ENCODE peak calls at places on chromosomes 16 and 17, in seven cellular contexts. One of them, this sample, is unnamed.

GRCh38 chr17:60586288-60586974 is 13.6 kb upstream of the PPM1D start:
- DNase-seq in stimulated activated CD8-positive, alpha-beta memory T cell treated with anti-CD3 and anti-CD28 coated beads, Interleukin-4, amount 100 ng/mL, for 4 hours: no peak
- DNase-seq in breast epithelium: no peak
- DNase-seq in activated T-helper 2 cell treated with anti-CD3 and anti-CD28 coated beads, Interferon-gamma antibody, Interleukin-2, Interleukin-4, amounts not matched to agents 10 μg/mL and 5 μg/mL and 100 μg/mL, durations not matched to agents 14 hours and 24 hours and 36 hours: no peak
- DNase-seq in activated naive CD8-positive, alpha-beta T cell treated with anti-CD3 and anti-CD28 coated beads, Interleukin-2, amount 50 U/mL, for 24 hours: no peak
- DNase-seq in C1 segment of cervical spinal cord: no peak
- DNase-seq in NCI-H82: peak; percentile 45
- DNase-seq in this sample: no peak

GRCh38 chr17:81364278-81365147 is 30.7 kb upstream of the BAHCC1 start:
- DNase-seq in stimulated activated CD8-positive, alpha-beta memory T cell treated with anti-CD3 and anti-CD28 coated beads, Interleukin-4, amount 100 ng/mL, for 4 hours: no peak
- DNase-seq in breast epithelium: no peak
- DNase-seq in activated T-helper 2 cell treated with anti-CD3 and anti-CD28 coated beads, Interferon-gamma antibody, Interleukin-2, Interleukin-4, amounts not matched to agents 10 μg/mL and 5 μg/mL and 100 μg/mL, durations not matched to agents 14 hours and 24 hours and 36 hours: no peak
- DNase-seq in activated naive CD8-positive, alpha-beta T cell treated with anti-CD3 and anti-CD28 coated beads, Interleukin-2, amount 50 U/mL, for 24 hours: no peak
- DNase-seq in C1 segment of cervical spinal cord: no peak
- DNase-seq in NCI-H82: no peak
- DNase-seq in this sample: no peak

GRCh38 chr17:81097134-81097942 is 62.4 kb downstream of the BAIAP2 start:
- DNase-seq in stimulated activated CD8-positive, alpha-beta memory T cell treated with anti-CD3 and anti-CD28 coated beads, Interleukin-4, amount 100 ng/mL, for 4 hours: peak; percentile 61
- DNase-seq in breast epithelium: peak; percentile 57
- DNase-seq in activated T-helper 2 cell treated with anti-CD3 and anti-CD28 coated beads, Interferon-gamma antibody, Interleukin-2, Interleukin-4, amounts not matched to agents 10 μg/mL and 5 μg/mL and 100 μg/mL, durations not matched to agents 14 hours and 24 hours and 36 hours: no peak
- DNase-seq in activated naive CD8-positive, alpha-beta T cell treated with anti-CD3 and anti-CD28 coated beads, Interleukin-2, amount 50 U/mL, for 24 hours: peak; percentile 62
- DNase-seq in C1 segment of cervical spinal cord: peak; percentile 42
- DNase-seq in NCI-H82: peak; percentile 78
- DNase-seq in this sample: peak; percentile 85

GRCh38 chr16:67594956-67595355 is 32.6 kb downstream of the CTCF start:
- DNase-seq in stimulated activated CD8-positive, alpha-beta memory T cell treated with anti-CD3 and anti-CD28 coated beads, Interleukin-4, amount 100 ng/mL, for 4 hours: no peak
- DNase-seq in breast epithelium: peak; percentile 40
- DNase-seq in activated T-helper 2 cell treated with anti-CD3 and anti-CD28 coated beads, Interferon-gamma antibody, Interleukin-2, Interleukin-4, amounts not matched to agents 10 μg/mL and 5 μg/mL and 100 μg/mL, durations not matched to agents 14 hours and 24 hours and 36 hours: no peak
- DNase-seq in activated naive CD8-positive, alpha-beta T cell treated with anti-CD3 and anti-CD28 coated beads, Interleukin-2, amount 50 U/mL, for 24 hours: no peak
- DNase-seq in C1 segment of cervical spinal cord: no peak
- DNase-seq in NCI-H82: no peak
- DNase-seq in this sample: no peak

GRCh38 chr17:62967111-62967449 is 1.0 kb downstream of the TANC2 start:
- DNase-seq in stimulated activated CD8-positive, alpha-beta memory T cell treated with anti-CD3 and anti-CD28 coated beads, Interleukin-4, amount 100 ng/mL, for 4 hours: no peak
- DNase-seq in breast epithelium: no peak
- DNase-seq in activated T-helper 2 cell treated with anti-CD3 and anti-CD28 coated beads, Interferon-gamma antibody, Interleukin-2, Interleukin-4, amounts not matched to agents 10 μg/mL and 5 μg/mL and 100 μg/mL, durations not matched to agents 14 hours and 24 hours and 36 hours: no peak
- DNase-seq in activated naive CD8-positive, alpha-beta T cell treated with anti-CD3 and anti-CD28 coated beads, Interleukin-2, amount 50 U/mL, for 24 hours: no peak
- DNase-seq in C1 segment of cervical spinal cord: no peak
- DNase-seq in NCI-H82: no peak
- DNase-seq in this sample: no peak

GRCh38 chr16:89697616-89698331 is 3.7 kb downstream of the SPATA2L start:
- DNase-seq in stimulated activated CD8-positive, alpha-beta memory T cell treated with anti-CD3 and anti-CD28 coated beads, Interleukin-4, amount 100 ng/mL, for 4 hours: no peak
- DNase-seq in breast epithelium: no peak
- DNase-seq in activated T-helper 2 cell treated with anti-CD3 and anti-CD28 coated beads, Interferon-gamma antibody, Interleukin-2, Interleukin-4, amounts not matched to agents 10 μg/mL and 5 μg/mL and 100 μg/mL, durations not matched to agents 14 hours and 24 hours and 36 hours: no peak
- DNase-seq in activated naive CD8-positive, alpha-beta T cell treated with anti-CD3 and anti-CD28 coated beads, Interleukin-2, amount 50 U/mL, for 24 hours: no peak
- DNase-seq in C1 segment of cervical spinal cord: no peak
- DNase-seq in NCI-H82: no peak
- DNase-seq in this sample: no peak

GRCh38 chr16:57773019-57773418 is 29.3 kb downstream of the KIFC3 start:
- DNase-seq in stimulated activated CD8-positive, alpha-beta memory T cell treated with anti-CD3 and anti-CD28 coated beads, Interleukin-4, amount 100 ng/mL, for 4 hours: no peak
- DNase-seq in breast epithelium: no peak
- DNase-seq in activated T-helper 2 cell treated with anti-CD3 and anti-CD28 coated beads, Interferon-gamma antibody, Interleukin-2, Interleukin-4, amounts not matched to agents 10 μg/mL and 5 μg/mL and 100 μg/mL, durations not matched to agents 14 hours and 24 hours and 36 hours: no peak
- DNase-seq in activated naive CD8-positive, alpha-beta T cell treated with anti-CD3 and anti-CD28 coated beads, Interleukin-2, amount 50 U/mL, for 24 hours: no peak
- DNase-seq in C1 segment of cervical spinal cord: no peak
- DNase-seq in NCI-H82: no peak
- DNase-seq in this sample: no peak

GRCh38 chr17:7687908-7688807 is at the start of gene WRAP53:
- DNase-seq in stimulated activated CD8-positive, alpha-beta memory T cell treated with anti-CD3 and anti-CD28 coated beads, Interleukin-4, amount 100 ng/mL, for 4 hours: peak; percentile 94
- DNase-seq in breast epithelium: peak; percentile 99
- DNase-seq in activated T-helper 2 cell treated with anti-CD3 and anti-CD28 coated beads, Interferon-gamma antibody, Interleukin-2, Interleukin-4, amounts not matched to agents 10 μg/mL and 5 μg/mL and 100 μg/mL, durations not matched to agents 14 hours and 24 hours and 36 hours: peak; percentile 93
- DNase-seq in activated naive CD8-positive, alpha-beta T cell treated with anti-CD3 and anti-CD28 coated beads, Interleukin-2, amount 50 U/mL, for 24 hours: peak; percentile 96
- DNase-seq in C1 segment of cervical spinal cord: peak; percentile 95
- DNase-seq in NCI-H82: peak; percentile 100
- DNase-seq in this sample: peak; percentile 99

GRCh38 chr17:57213180-57213825 is 43.0 kb upstream of the MSI2 start:
- DNase-seq in stimulated activated CD8-positive, alpha-beta memory T cell treated with anti-CD3 and anti-CD28 coated beads, Interleukin-4, amount 100 ng/mL, for 4 hours: no peak
- DNase-seq in breast epithelium: no peak
- DNase-seq in activated T-helper 2 cell treated with anti-CD3 and anti-CD28 coated beads, Interferon-gamma antibody, Interleukin-2, Interleukin-4, amounts not matched to agents 10 μg/mL and 5 μg/mL and 100 μg/mL, durations not matched to agents 14 hours and 24 hours and 36 hours: no peak
- DNase-seq in activated naive CD8-positive, alpha-beta T cell treated with anti-CD3 and anti-CD28 coated beads, Interleukin-2, amount 50 U/mL, for 24 hours: no peak
- DNase-seq in C1 segment of cervical spinal cord: no peak
- DNase-seq in NCI-H82: no peak
- DNase-seq in this sample: no peak

GRCh38 chr17:18181358-18181757 is 2.3 kb upstream of the ALKBH5 start:
- DNase-seq in stimulated activated CD8-positive, alpha-beta memory T cell treated with anti-CD3 and anti-CD28 coated beads, Interleukin-4, amount 100 ng/mL, for 4 hours: no peak
- DNase-seq in breast epithelium: no peak
- DNase-seq in activated T-helper 2 cell treated with anti-CD3 and anti-CD28 coated beads, Interferon-gamma antibody, Interleukin-2, Interleukin-4, amounts not matched to agents 10 μg/mL and 5 μg/mL and 100 μg/mL, durations not matched to agents 14 hours and 24 hours and 36 hours: no peak
- DNase-seq in activated naive CD8-positive, alpha-beta T cell treated with anti-CD3 and anti-CD28 coated beads, Interleukin-2, amount 50 U/mL, for 24 hours: peak; percentile 58
- DNase-seq in C1 segment of cervical spinal cord: no peak
- DNase-seq in NCI-H82: no peak
- DNase-seq in this sample: no peak

GRCh38 chr17:41864498-41864836 is 756 bp downstream of the KLHL11 start:
- DNase-seq in stimulated activated CD8-positive, alpha-beta memory T cell treated with anti-CD3 and anti-CD28 coated beads, Interleukin-4, amount 100 ng/mL, for 4 hours: peak; percentile 9
- DNase-seq in breast epithelium: peak; percentile 41
- DNase-seq in activated T-helper 2 cell treated with anti-CD3 and anti-CD28 coated beads, Interferon-gamma antibody, Interleukin-2, Interleukin-4, amounts not matched to agents 10 μg/mL and 5 μg/mL and 100 μg/mL, durations not matched to agents 14 hours and 24 hours and 36 hours: peak; percentile 56
- DNase-seq in activated naive CD8-positive, alpha-beta T cell treated with anti-CD3 and anti-CD28 coated beads, Interleukin-2, amount 50 U/mL, for 24 hours: no peak
- DNase-seq in C1 segment of cervical spinal cord: no peak
- DNase-seq in NCI-H82: peak; percentile 52
- DNase-seq in this sample: no peak

This sample was measured in nucleus accumbens.